ENCODE peak calls at places on chromosomes 3 and 15, in seven cellular contexts. R is transverse colon, L is right lobe of liver, Q is GM20000, E is endothelial cell, S is cardiac fibroblast, F is upper lobe of right lung. Y is an unnamed sample.

GRCh38 chr15:98896802-98897732 is 110.5 kb downstream of the PGPEP1L start:
- DNase-seq in R (no peak), L (no peak), Q (no peak), E (no peak), S (peak; percentile 98), F (no peak), Y (no peak)

GRCh38 chr3:187750041-187750512 is 4.8 kb upstream of the BCL6 start:
- DNase-seq in R (peak; percentile 74), L (peak; percentile 60), Q (no peak), E (peak; percentile 37), S (peak; percentile 29), F (peak; percentile 88), Y (no peak)

GRCh38 chr3:113148307-113148703 is 63.1 kb upstream of the BOC start:
- DNase-seq in R (peak; percentile 26), L (no peak), Q (no peak), E (no peak), S (no peak), F (no peak), Y (no peak)

GRCh38 chr3:121483290-121483689 is 62.5 kb downstream of the POLQ start:
- DNase-seq in R (no peak), L (no peak), Q (no peak), E (no peak), S (peak; percentile 17), F (no peak), Y (no peak)

GRCh38 chr15:49134683-49135341 is 20.6 kb downstream of the COPS2 start:
- DNase-seq in R (no peak), L (no peak), Q (no peak), E (no peak), S (peak; percentile 60), F (no peak), Y (no peak)

GRCh38 chr15:71357357-71357756 is 242.1 kb downstream of the THSD4 start:
- DNase-seq in R (peak; percentile 59), L (no peak), Q (no peak), E (no peak), S (peak; percentile 33), F (peak; percentile 65), Y (no peak)

GRCh38 chr3:172261053-172261452 is 187.2 kb downstream of the GHSR start:
- DNase-seq in R (no peak), L (no peak), Q (no peak), E (no peak), S (no peak), F (no peak), Y (no peak)

GRCh38 chr3:167978071-167978470 is 117.7 kb downstream of the GOLIM4 start:
- DNase-seq in R (peak; percentile 74), L (no peak), Q (no peak), E (no peak), S (peak; percentile 22), F (no peak), Y (no peak)

GRCh38 chr15:63514533-63514943 is 10.1 kb downstream of the USP3 start:
- DNase-seq in R (no peak), L (no peak), Q (no peak), E (no peak), S (peak; percentile 80), F (no peak), Y (no peak)

GRCh38 chr3:35648347-35648746 is 9.0 kb downstream of the ARPP21 start:
- DNase-seq in R (no peak), L (no peak), Q (no peak), E (no peak), S (peak; percentile 33), F (no peak), Y (no peak)

GRCh38 chr15:101500865-101501551 is 11.5 kb upstream of the PCSK6 start:
- DNase-seq in R (no peak), L (no peak), Q (peak; percentile 7), E (no peak), S (peak; percentile 19), F (no peak), Y (no peak)

GRCh38 chr15:50593761-50594160 is 47.3 kb upstream of the USP50 start:
- DNase-seq in R (no peak), L (no peak), Q (no peak), E (no peak), S (no peak), F (no peak), Y (no peak)

GRCh38 chr15:51450001-51450400 is 108.5 kb downstream of the GLDN start:
- DNase-seq in R (no peak), L (no peak), Q (no peak), E (no peak), S (peak; percentile 27), F (no peak), Y (no peak)

GRCh38 chr15:98838387-98839259 is 169.0 kb downstream of the PGPEP1L start:
- DNase-seq in R (no peak), L (no peak), Q (no peak), E (no peak), S (no peak), F (no peak), Y (no peak)

GRCh38 chr3:124315215-124316033 is 323.5 kb upstream of the ROPN1 start:
- DNase-seq in R (no peak), L (no peak), Q (no peak), E (no peak), S (peak; percentile 23), F (no peak), Y (no peak)

GRCh38 chr15:99454941-99455795 is 110.6 kb upstream of the MEF2A start:
- DNase-seq in R (peak; percentile 50), L (peak; percentile 70), Q (no peak), E (no peak), S (peak; percentile 98), F (peak; percentile 91), Y (no peak)

GRCh38 chr3:189567772-189568420 is 63.3 kb upstream of the TP63 start:
- DNase-seq in R (no peak), L (no peak), Q (no peak), E (no peak), S (no peak), F (no peak), Y (no peak)

GRCh38 chr3:52301042-52301441 is 13.4 kb downstream of the GLYCTK start:
- DNase-seq in R (no peak), L (no peak), Q (no peak), E (no peak), S (no peak), F (no peak), Y (no peak)

GRCh38 chr3:52299247-52299657 is 11.6 kb downstream of the GLYCTK start:
- DNase-seq in R (no peak), L (peak; percentile 57), Q (no peak), E (no peak), S (no peak), F (no peak), Y (no peak)

GRCh38 chr3:52297242-52298146 is 9.9 kb downstream of the GLYCTK start:
- DNase-seq in R (no peak), L (peak; percentile 57), Q (no peak), E (no peak), S (no peak), F (no peak), Y (no peak)

GRCh38 chr3:52298147-52299098 is 10.8 kb downstream of the GLYCTK start:
- DNase-seq in R (no peak), L (peak; percentile 65), Q (no peak), E (no peak), S (no peak), F (no peak), Y (no peak)

GRCh38 chr3:52299815-52300611 is 12.4 kb downstream of the GLYCTK start:
- DNase-seq in R (no peak), L (peak; percentile 67), Q (peak; percentile 41), E (peak; percentile 50), S (peak; percentile 45), F (peak; percentile 79), Y (no peak)
- TF ChIP-seq CTCF in R (no peak), L (peak; percentile 24), Q (no peak), E (no peak), S (peak; percentile 21), F (peak; percentile 34), Y (no peak)

DNA sequence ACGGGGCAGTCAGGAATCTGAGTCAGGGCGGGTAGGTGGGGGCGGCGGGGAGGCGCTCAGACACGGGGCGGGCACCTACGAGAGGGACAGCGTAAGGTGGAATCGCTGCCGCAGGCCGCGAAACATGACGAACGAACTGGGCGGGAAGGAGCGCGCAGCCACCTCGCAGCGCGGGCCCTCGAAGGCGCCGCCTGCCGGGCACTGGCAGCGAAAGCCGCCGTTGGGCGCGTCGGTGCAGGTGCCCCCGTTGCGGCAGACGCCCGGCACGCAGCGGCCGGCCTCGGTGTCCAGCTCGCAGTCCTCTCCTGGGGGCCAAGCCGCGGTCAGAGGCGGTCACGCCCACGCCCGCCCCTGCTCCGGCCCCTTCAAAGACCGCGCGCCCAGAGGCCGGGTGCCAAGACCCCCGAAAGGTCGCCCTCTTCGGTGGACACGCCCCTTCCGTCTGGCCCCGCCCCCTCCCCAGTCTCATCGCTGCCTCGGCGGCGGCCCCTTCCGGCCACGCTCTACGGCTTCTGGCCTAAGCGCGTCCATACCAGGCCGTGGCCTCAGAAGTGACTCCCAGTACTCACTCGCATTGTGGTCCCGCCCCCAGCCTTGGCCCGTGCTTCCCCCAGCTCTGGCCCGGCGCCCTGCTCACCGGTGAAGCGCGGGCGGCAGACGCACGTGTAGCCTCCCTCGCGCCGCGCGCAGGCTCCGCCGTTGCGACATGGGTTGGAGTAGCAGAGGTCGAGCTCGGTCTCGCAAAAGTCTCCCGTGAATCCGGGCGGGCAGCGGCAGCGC is 6.4 kb downstream of the CELSR3 start:
- DNase-seq in R (peak; percentile 79), L (peak; percentile 84), Q (peak; percentile 94), E (peak; percentile 82), S (peak; percentile 77), F (peak; percentile 94), Y (peak; percentile 93)
- TF ChIP-seq CTCF in R (peak; percentile 64), L (peak; percentile 54), Q (peak; percentile 80), E (peak; percentile 74), S (no peak), F (peak; percentile 66), Y (peak; percentile 78)

GRCh38 chr3:178703268-178703975 is 167.2 kb downstream of the KCNMB2 start:
- DNase-seq in R (no peak), L (no peak), Q (no peak), E (no peak), S (peak; percentile 14), F (no peak), Y (no peak)
- TF ChIP-seq CTCF in R (no peak), L (no peak), Q (no peak), E (no peak), S (no peak), F (no peak), Y (no peak)

GRCh38 chr3:12228461-12228860 is 60.4 kb upstream of the PPARG start:
- DNase-seq in R (no peak), L (no peak), Q (no peak), E (no peak), S (no peak), F (no peak), Y (no peak)

GRCh38 chr3:12229144-12229871 is 59.6 kb upstream of the PPARG start:
- DNase-seq in R (no peak), L (no peak), Q (no peak), E (no peak), S (no peak), F (no peak), Y (no peak)

GRCh38 chr3:12229896-12230295 is 59.0 kb upstream of the PPARG start:
- DNase-seq in R (peak; percentile 62), L (no peak), Q (no peak), E (no peak), S (no peak), F (peak; percentile 79), Y (no peak)

GRCh38 chr3:12231481-12231880 is 57.4 kb upstream of the PPARG start:
- DNase-seq in R (no peak), L (no peak), Q (no peak), E (no peak), S (no peak), F (no peak), Y (no peak)

DNA sequence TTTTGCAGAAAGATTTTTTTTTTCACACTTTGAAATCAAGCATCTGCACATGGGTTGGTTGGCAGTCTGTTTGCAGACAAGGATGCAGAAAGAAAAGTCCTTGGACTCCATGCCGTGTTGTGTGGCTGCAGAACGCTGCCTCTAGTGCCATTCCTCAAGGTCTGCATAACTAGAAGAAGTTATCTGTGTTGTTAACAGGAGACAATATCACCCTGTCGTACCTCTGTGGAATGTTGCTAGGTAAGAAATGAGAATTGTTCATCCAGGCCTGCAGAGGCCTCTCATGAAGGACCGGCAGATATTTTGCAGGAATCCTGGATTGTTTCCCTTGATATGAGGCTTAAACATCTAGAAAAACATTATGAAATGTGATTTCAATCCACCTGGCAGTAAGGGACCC is 58.5 kb upstream of the PPARG start:
- DNase-seq in R (no peak), L (no peak), Q (no peak), E (no peak), S (no peak), F (no peak), Y (no peak)
- TF ChIP-seq CTCF in R (no peak), L (no peak), Q (no peak), E (no peak), S (no peak), F (no peak), Y (no peak)

Y was measured in activated CD8-positive, alpha-beta T cell treated with anti-CD3 and anti-CD28 coated beads for 36 hours.